ENCODE peak calls at places on chromosomes 2 and 18, in nine cellular contexts. H, M, P, I, K, N, L, G and V are unnamed samples.

GRCh38 chr2:128755693-128756371 is 437.2 kb upstream of the HS6ST1 start:
- DNase-seq in H (no peak), M (no peak), P (no peak), I (no peak), K (no peak), N (no peak), L (no peak), G (no peak), V (no peak)

GRCh38 chr2:36356990-36357505 is 1.5 kb downstream of the CRIM1 start:
- DNase-seq in H (no peak), M (peak; percentile 27), P (peak; percentile 60), I (peak; percentile 82), K (no peak), N (peak; percentile 43), L (peak; percentile 70), G (no peak), V (peak; percentile 72)

GRCh38 chr18:79210002-79210910 is 141.1 kb downstream of the ATP9B start:
- DNase-seq in H (no peak), M (no peak), P (no peak), I (no peak), K (no peak), N (no peak), L (no peak), G (no peak), V (no peak)

GRCh38 chr2:55364189-55365055 is 55.2 kb downstream of the CCDC88A start:
- DNase-seq in H (no peak), M (no peak), P (peak; percentile 92), I (no peak), K (no peak), N (no peak), L (peak; percentile 95), G (peak; percentile 26), V (no peak)

GRCh38 chr2:128630974-128631697 is 312.5 kb upstream of the HS6ST1 start:
- DNase-seq in H (no peak), M (no peak), P (no peak), I (no peak), K (no peak), N (peak; percentile 14), L (no peak), G (no peak), V (no peak)

GRCh38 chr2:222298311-222299150 is at the start of gene PAX3:
- DNase-seq in H (no peak), M (no peak), P (no peak), I (no peak), K (no peak), N (peak; percentile 84), L (no peak), G (no peak), V (peak; percentile 74)

GRCh38 chr2:71129114-71129890 is 727 bp downstream of the MCEE start:
- DNase-seq in H (no peak), M (no peak), P (peak; percentile 4), I (peak; percentile 5), K (no peak), N (no peak), L (peak; percentile 27), G (no peak), V (no peak)

GRCh38 chr18:78630981-78631510 is 348.6 kb upstream of the SALL3 start:
- DNase-seq in H (no peak), M (no peak), P (no peak), I (no peak), K (no peak), N (no peak), L (no peak), G (no peak), V (no peak)

GRCh38 chr18:24964213-24964612 is 387.8 kb downstream of the ZNF521 start:
- DNase-seq in H (no peak), M (peak; percentile 50), P (peak; percentile 4), I (peak; percentile 84), K (no peak), N (no peak), L (peak; percentile 23), G (peak; percentile 60), V (peak; percentile 43)

GRCh38 chr2:164351536-164351935 is 269.7 kb downstream of the GRB14 start:
- DNase-seq in H (no peak), M (no peak), P (no peak), I (no peak), K (no peak), N (no peak), L (no peak), G (no peak), V (no peak)

GRCh38 chr18:77140439-77141109 is 8.0 kb upstream of the MBP start:
- DNase-seq in H (peak; percentile 68), M (no peak), P (no peak), I (peak; percentile 17), K (peak; percentile 23), N (no peak), L (no peak), G (no peak), V (no peak)

GRCh38 chr18:48476550-48476917 is 62.3 kb upstream of the CTIF start:
- DNase-seq in H (no peak), M (no peak), P (no peak), I (no peak), K (no peak), N (no peak), L (no peak), G (no peak), V (no peak)

GRCh38 chr2:206805922-206806607 is 40.7 kb downstream of the FASTKD2 start:
- DNase-seq in H (no peak), M (no peak), P (no peak), I (no peak), K (no peak), N (no peak), L (no peak), G (no peak), V (no peak)

GRCh38 chr18:23479829-23480505 is 23.3 kb upstream of the RMC1 start:
- DNase-seq in H (no peak), M (no peak), P (no peak), I (peak; percentile 48), K (no peak), N (no peak), L (no peak), G (no peak), V (no peak)

GRCh38 chr2:238670341-238670681 is 177.6 kb upstream of the TWIST2 start:
- DNase-seq in H (no peak), M (no peak), P (no peak), I (no peak), K (no peak), N (no peak), L (no peak), G (no peak), V (no peak)

GRCh38 chr2:15733867-15734765 is 142.4 kb downstream of the DDX1 start:
- DNase-seq in H (no peak), M (no peak), P (no peak), I (no peak), K (no peak), N (no peak), L (peak; percentile 15), G (no peak), V (no peak)

GRCh38 chr2:239040152-239040761 is 192.4 kb downstream of the TWIST2 start:
- DNase-seq in H (no peak), M (no peak), P (no peak), I (no peak), K (no peak), N (peak; percentile 63), L (no peak), G (no peak), V (no peak)

GRCh38 chr2:191303349-191304005 is 58.3 kb downstream of the MYO1B start:
- DNase-seq in H (no peak), M (no peak), P (no peak), I (no peak), K (no peak), N (no peak), L (peak; percentile 46), G (no peak), V (no peak)

GRCh38 chr2:134146620-134147019 is 107.3 kb upstream of the MGAT5 start:
- DNase-seq in H (no peak), M (no peak), P (peak; percentile 35), I (no peak), K (no peak), N (peak; percentile 59), L (peak; percentile 54), G (no peak), V (no peak)
- H3K4me3 ChIP-seq in H (no peak overlapping the region), M (no peak overlapping the region), P (no peak overlapping the region), I (no peak overlapping the region), K (no peak overlapping the region), N (no peak overlapping the region), L (no peak overlapping the region), G (no peak overlapping the region), V (no peak overlapping the region)

GRCh38 chr2:218980800-218981389 is 4.1 kb downstream of the FEV start:
- DNase-seq in H (no peak), M (no peak), P (no peak), I (no peak), K (no peak), N (peak; percentile 59), L (no peak), G (no peak), V (no peak)
- H3K4me3 ChIP-seq in H (peak overlapping the region; percentile 42), M (no peak overlapping the region), P (no peak overlapping the region), I (no peak overlapping the region), K (peak overlapping the region; percentile 44), N (peak overlapping the region; percentile 8), L (no peak overlapping the region), G (peak overlapping the region; percentile 11), V (no peak overlapping the region)

GRCh38 chr2:152493945-152494528 is 159.1 kb downstream of the FMNL2 start:
- DNase-seq in H (no peak), M (no peak), P (no peak), I (no peak), K (no peak), N (peak; percentile 22), L (no peak), G (no peak), V (peak; percentile 23)
- H3K4me3 ChIP-seq in H (no peak overlapping the region), M (no peak overlapping the region), P (no peak overlapping the region), I (no peak overlapping the region), K (no peak overlapping the region), N (no peak overlapping the region), L (no peak overlapping the region), G (no peak overlapping the region), V (no peak overlapping the region)

DNA sequence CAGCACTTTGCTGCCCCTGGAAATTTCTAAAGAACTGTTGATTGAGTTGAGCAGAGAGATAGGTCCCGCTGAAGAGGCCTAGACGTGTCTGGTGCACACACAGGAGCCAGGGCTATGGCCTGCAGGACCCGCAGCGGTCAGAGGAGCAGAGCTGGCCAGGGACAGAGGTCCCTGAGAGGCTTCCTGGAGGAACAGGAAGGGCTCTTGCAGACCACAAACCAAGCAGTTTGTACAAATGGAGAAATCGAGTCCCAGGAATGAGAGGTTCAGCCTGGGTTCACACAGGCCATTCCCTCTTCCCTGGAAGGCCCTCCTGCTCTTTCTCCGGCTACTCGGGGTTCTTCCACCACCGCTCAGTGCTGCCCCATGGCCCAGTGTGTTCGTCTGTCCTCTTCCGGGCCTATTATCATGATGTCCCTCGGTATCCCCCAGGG is 1.2 kb upstream of the BIN1 start:
- DNase-seq in H (no peak), M (no peak), P (no peak), I (no peak), K (no peak), N (peak; percentile 19), L (no peak), G (no peak), V (no peak)
- H3K4me3 ChIP-seq in H (no peak overlapping the region), M (no peak overlapping the region), P (no peak overlapping the region), I (no peak overlapping the region), K (no peak overlapping the region), N (no peak overlapping the region), L (no peak overlapping the region), G (peak overlapping the region; percentile 87), V (peak overlapping the region; percentile 61)